ENCODE peak calls at places on chromosomes 4 and X, in seven cellular contexts. K, F, Q, R, V, S and U are unnamed samples.

GRCh38 chr4:32697281-32697814 is 1977.2 kb downstream of the PCDH7 start:
- DNase-seq in K (no peak), R (no peak), Q (no peak), S (no peak), V (no peak), F (no peak), U (no peak)

GRCh38 chrX:135435139-135435922 is 13.6 kb downstream of the SMIM10L2A start:
- DNase-seq in S (no peak), K (no peak), F (no peak), Q (no peak), V (no peak), R (no peak), U (no peak)

GRCh38 chrX:76109654-76110053 is 63.2 kb upstream of the PBDC1 start:
- DNase-seq in Q (no peak), K (no peak), F (no peak), S (no peak), R (no peak), V (no peak), U (no peak)

GRCh38 chrX:41240504-41240903 is 93.5 kb upstream of the DDX3X start:
- DNase-seq in V (no peak), R (no peak), S (no peak), Q (no peak), K (no peak), F (no peak), U (no peak)

GRCh38 chr4:21830272-21830671 is 118.3 kb downstream of the KCNIP4 start:
- DNase-seq in Q (no peak), K (no peak), V (no peak), S (no peak), F (no peak), R (peak), U (no peak)

GRCh38 chr4:73391774-73392173 is 12.3 kb upstream of the ALB start:
- DNase-seq in K (no peak), Q (no peak), R (no peak), S (no peak), F (no peak), V (no peak), U (no peak)

GRCh38 chr4:176949022-176949421 is 156.3 kb upstream of the VEGFC start:
- DNase-seq in S (peak), F (no peak), Q (no peak), K (no peak), R (peak), V (peak), U (peak)

GRCh38 chr4:38318737-38319455 is 345.1 kb upstream of the KLF3 start:
- DNase-seq in V (peak), F (peak), Q (peak), R (peak), K (peak), S (peak), U (peak)

GRCh38 chrX:121365572-121366161 is 318.3 kb downstream of the GLUD2 start:
- DNase-seq in V (no peak), R (no peak), F (no peak), S (no peak), K (no peak), Q (no peak), U (no peak)

GRCh38 chrX:525134-525533 is 105.5 kb upstream of the SHOX start:
- DNase-seq in K (no peak), Q (no peak), F (no peak), S (no peak), V (no peak), R (no peak), U (no peak)

GRCh38 chr4:128835498-128836222 is 26.2 kb downstream of the JADE1 start:
- DNase-seq in R (no peak), Q (no peak), S (no peak), F (no peak), K (no peak), V (no peak), U (no peak)

GRCh38 chrX:103730147-103730546 is 19.4 kb downstream of the TMEM31 start:
- DNase-seq in S (no peak), Q (no peak), R (no peak), F (no peak), K (no peak), V (peak), U (no peak)

GRCh38 chr4:140266958-140267568 is 106.4 kb upstream of the SCOC start:
- DNase-seq in S (peak), K (no peak), R (peak), F (no peak), V (peak), Q (no peak), U (no peak)

GRCh38 chr4:153418581-153418980 is 47.6 kb upstream of the TMEM131L start:
- DNase-seq in S (no peak), V (no peak), R (no peak), F (no peak), K (no peak), Q (no peak), U (no peak)

GRCh38 chr4:36237366-36238353 is 6.7 kb downstream of the ARAP2 start:
- DNase-seq in K (no peak), V (no peak), R (no peak), Q (no peak), F (peak), S (no peak), U (no peak)

GRCh38 chr4:19857405-19857804 is 394.3 kb upstream of the SLIT2 start:
- DNase-seq in S (no peak), K (no peak), F (no peak), V (no peak), R (no peak), Q (no peak), U (no peak)

GRCh38 chrX:74534569-74535038 is 79.8 kb downstream of the RLIM start:
- DNase-seq in K (no peak), R (peak), F (no peak), S (no peak), V (peak), Q (no peak), U (no peak)

GRCh38 chr4:121034010-121034409 is 38.3 kb downstream of the NDNF start:
- DNase-seq in V (peak), K (no peak), F (no peak), Q (no peak), S (no peak), R (no peak), U (peak)

GRCh38 chrX:136086521-136086920 is 60.8 kb upstream of the FHL1 start:
- DNase-seq in F (no peak), V (peak), R (no peak), K (no peak), S (no peak), Q (no peak), U (no peak)

GRCh38 chr4:11889099-11889498 is 460.4 kb upstream of the HS3ST1 start:
- DNase-seq in V (no peak), Q (no peak), F (no peak), K (no peak), S (no peak), R (no peak), U (no peak)

GRCh38 chrX:38151426-38151825 is 69.2 kb downstream of the SRPX start:
- DNase-seq in Q (no peak), S (no peak), R (no peak), K (peak), V (peak), F (no peak), U (peak)

GRCh38 chr4:72951147-72951546 is 118.4 kb downstream of the COX18 start:
- DNase-seq in R (no peak), V (no peak), F (no peak), Q (no peak), K (no peak), S (no peak), U (no peak)

GRCh38 chr4:139176299-139177048 is 544 bp downstream of the ELF2 start:
- DNase-seq in R (peak), Q (peak), S (no peak), F (peak), V (peak), K (no peak), U (no peak)

GRCh38 chrX:139844163-139844562 is 88.7 kb downstream of the ATP11C start:
- DNase-seq in F (no peak), V (no peak), Q (no peak), R (no peak), S (no peak), K (peak), U (no peak)

GRCh38 chr4:13902141-13902540 is 274.6 kb upstream of the BOD1L1 start:
- DNase-seq in R (no peak), K (no peak), F (no peak), Q (no peak), V (no peak), S (no peak), U (no peak)

GRCh38 chr4:78225236-78225635 is 168.1 kb downstream of the FRAS1 start:
- DNase-seq in R (no peak), V (no peak), F (no peak), S (no peak), Q (no peak), K (no peak), U (no peak)

GRCh38 chr4:189301692-189302091 is 639.0 kb upstream of the FRG1 start:
- DNase-seq in S (no peak), V (no peak), Q (no peak), F (no peak), R (no peak), K (no peak), U (no peak)

GRCh38 chr4:119523399-119523798 is 105.2 kb downstream of the PDE5A start:
- DNase-seq in Q (no peak), R (no peak), V (no peak), K (no peak), F (no peak), S (no peak), U (no peak)

GRCh38 chr4:89324671-89325070 is 17.1 kb upstream of the GPRIN3 start:
- DNase-seq in V (peak), S (no peak), F (no peak), R (no peak), Q (no peak), K (peak), U (no peak)

GRCh38 chr4:47109379-47109778 is 78.0 kb downstream of the GABRB1 start:
- DNase-seq in K (no peak), S (no peak), F (no peak), R (no peak), Q (no peak), V (no peak), U (no peak)

GRCh38 chr4:6093671-6094070 is 75.4 kb upstream of the C4orf50 start:
- DNase-seq in K (no peak), F (no peak), V (no peak), Q (no peak), R (no peak), S (no peak), U (no peak)

GRCh38 chr4:147480891-147481576 is at the start of gene EDNRA:
- DNase-seq in K (no peak), V (peak), R (peak), S (no peak), Q (peak), F (no peak), U (no peak)

GRCh38 chrX:2828404-2829065 is at the start of gene GYG2:
- DNase-seq in F (no peak), Q (peak), K (no peak), R (peak), S (no peak), V (peak), U (no peak)

GRCh38 chr4:139522457-139522856 is 33.6 kb downstream of the SETD7 start:
- DNase-seq in R (no peak), S (no peak), F (no peak), Q (no peak), K (no peak), V (no peak), U (no peak)

GRCh38 chr4:40749717-40750460 is at the start of gene NSUN7:
- DNase-seq in Q (peak), R (peak), F (no peak), V (peak), S (no peak), K (peak), U (no peak)
- H3K4me3 ChIP-seq in Q (peak), R (peak), F (peak), V (peak), S (peak), K (peak), U (peak)

GRCh38 chrX:69615323-69615722 is 590 bp upstream of the EDA start:
- DNase-seq in S (no peak), Q (no peak), F (no peak), R (no peak), V (no peak), K (no peak), U (no peak)

GRCh38 chrX:69618803-69619202 is 2.9 kb downstream of the EDA start:
- DNase-seq in V (no peak), F (no peak), S (no peak), R (no peak), K (no peak), Q (peak), U (no peak)

GRCh38 chrX:69614896-69615295 is 1.0 kb upstream of the EDA start:
- DNase-seq in R (no peak), K (no peak), F (no peak), Q (no peak), S (no peak), V (no peak), U (no peak)

GRCh38 chrX:69615779-69616519 is at the start of gene EDA:
- DNase-seq in F (peak), Q (peak), K (peak), S (no peak), V (peak), R (peak), U (no peak)

GRCh38 chrX:69616520-69617203 is 749 bp downstream of the EDA start:
- DNase-seq in F (no peak), Q (peak), K (no peak), R (peak), V (no peak), S (no peak), U (no peak)
- H3K4me3 ChIP-seq in F (no peak), Q (peak), K (peak), R (no peak), V (peak), S (no peak), U (peak)

DNA sequence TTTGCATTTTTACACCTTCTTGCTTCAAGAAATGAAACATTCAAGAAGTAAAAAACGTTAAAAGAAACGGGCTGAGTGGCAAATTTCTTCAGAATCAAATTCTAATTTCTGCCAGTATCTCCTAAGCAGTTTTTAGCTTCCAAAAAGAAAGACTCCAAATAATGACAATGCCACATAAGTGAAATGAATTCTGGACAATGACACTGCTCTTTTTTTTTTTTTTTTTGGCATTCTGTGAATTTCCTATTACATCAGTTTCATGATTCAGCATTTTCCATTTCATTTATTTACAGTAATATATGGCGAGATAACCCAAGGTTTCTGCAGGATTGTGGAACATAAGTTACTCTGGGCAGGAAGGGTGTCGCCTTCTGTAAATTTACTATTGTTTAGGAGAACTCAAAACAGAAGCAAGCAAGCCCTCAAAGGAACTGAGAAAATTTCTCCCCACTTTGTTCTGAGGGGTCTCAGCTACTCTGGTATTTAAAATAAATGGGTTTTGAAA is 1.3 kb downstream of the SEL1L3 start:
- DNase-seq in R (no peak), Q (no peak), K (no peak), S (no peak), F (peak), V (peak), U (no peak)
- H3K4me3 ChIP-seq in R (peak), Q (peak), K (peak), S (peak), F (peak), V (peak), U (peak)

DNA sequence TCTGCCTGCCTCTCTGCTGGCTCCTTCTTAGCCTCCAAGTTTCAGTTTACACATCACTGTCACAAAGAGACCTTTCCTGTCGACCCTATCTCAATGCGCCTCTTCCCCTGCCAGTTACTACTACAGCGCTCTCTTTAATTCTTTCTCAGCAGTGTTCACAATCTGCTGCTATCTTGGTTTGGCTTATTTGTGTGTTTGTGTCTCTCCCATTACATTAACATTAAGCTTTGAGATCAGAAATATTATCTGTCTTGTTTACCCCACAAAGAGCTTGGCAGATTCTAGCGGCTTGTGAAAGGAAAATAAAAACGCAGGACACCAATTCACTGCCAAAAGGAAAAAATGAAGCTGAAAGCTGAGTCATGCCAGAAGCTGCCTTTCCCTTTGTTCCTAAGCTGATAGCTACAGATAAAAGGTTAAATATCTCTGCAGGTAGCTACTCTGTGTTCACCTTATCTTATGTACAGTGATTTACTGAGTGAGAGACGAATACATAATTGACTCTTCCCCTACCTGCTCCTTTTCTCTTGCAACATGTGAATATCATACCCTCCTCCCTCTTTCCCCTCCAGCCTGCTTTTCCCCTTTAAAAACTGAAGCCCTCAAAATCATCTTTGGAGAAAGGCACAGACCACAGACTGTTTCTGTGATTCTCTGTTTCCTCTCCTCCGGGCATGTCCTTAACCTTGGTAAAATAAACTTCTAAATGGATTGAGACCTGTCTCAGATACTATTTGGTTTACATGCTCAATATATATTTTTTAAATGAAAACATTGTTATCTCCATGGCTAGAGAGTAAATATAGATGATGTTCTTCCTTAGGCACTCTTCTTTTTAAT is 19.3 kb upstream of the SLC9A7 start:
- DNase-seq in V (peak), F (no peak), R (peak), Q (no peak), K (no peak), S (no peak), U (no peak)
- H3K4me3 ChIP-seq in V (no peak), F (no peak), R (no peak), Q (no peak), K (no peak), S (no peak), U (no peak)

DNA sequence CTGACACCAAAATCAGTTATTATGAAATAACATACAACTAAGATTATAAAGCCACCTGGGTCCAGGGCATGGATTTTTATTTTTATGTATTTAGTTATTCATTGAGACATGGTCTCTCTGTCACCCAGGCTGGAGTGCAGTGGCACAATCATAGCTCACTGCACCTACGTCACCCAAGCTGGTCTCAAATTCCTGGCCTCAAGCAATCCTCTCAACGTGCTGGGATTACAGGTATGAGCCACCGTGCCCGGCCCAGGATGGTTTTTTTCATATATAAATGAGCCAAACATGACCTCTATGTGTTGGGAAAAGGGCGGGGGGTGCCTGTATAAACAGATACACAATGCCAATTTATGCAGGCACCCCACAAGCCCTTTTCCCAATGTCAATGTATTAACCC is 24.6 kb downstream of the ZNF630 start:
- DNase-seq in R (no peak), F (no peak), K (no peak), S (no peak), V (no peak), Q (no peak), U (no peak)
- H3K4me3 ChIP-seq in R (no peak), F (no peak), K (no peak), S (no peak), V (no peak), Q (no peak), U (no peak)

DNA sequence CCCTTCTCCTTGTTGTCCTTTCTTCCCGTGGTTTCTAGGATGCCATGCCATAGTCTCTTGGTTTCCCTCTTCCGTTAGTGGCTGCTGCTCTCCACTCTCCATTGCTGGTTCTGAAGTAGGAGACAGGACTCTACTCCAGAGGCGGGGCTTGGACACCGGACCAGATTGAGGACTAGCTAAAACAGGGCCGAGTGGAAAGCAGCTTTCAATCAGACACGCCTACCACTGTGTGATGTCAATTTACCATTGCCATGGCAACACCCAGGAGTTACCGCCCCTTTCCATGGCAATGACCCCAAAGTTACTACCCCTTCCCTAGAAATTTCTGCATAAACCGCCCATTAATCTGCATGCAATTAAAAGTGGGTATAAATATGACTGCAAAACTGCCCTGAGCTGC is 88.7 kb upstream of the CCDC160 start:
- DNase-seq in Q (no peak), S (no peak), R (no peak), V (no peak), K (no peak), F (no peak), U (no peak)
- H3K4me3 ChIP-seq in Q (no peak), S (no peak), R (no peak), V (no peak), K (no peak), F (no peak), U (no peak)